ENCODE peak calls at places on chromosomes 3 and 15, in five cellular contexts. H, P, B, S and Q are unnamed samples.

GRCh38 chr3:53941945-53942344 is 50.3 kb upstream of the SELENOK start:
- DNase-seq in H (no peak), P (no peak), B (no peak), S (no peak), Q (no peak)

GRCh38 chr3:100966049-100966471 is 27.2 kb downstream of the ABI3BP start:
- DNase-seq in H (no peak), P (no peak), B (no peak), S (no peak), Q (no peak)

GRCh38 chr3:124260206-124260915 is 268.4 kb upstream of the ROPN1 start:
- DNase-seq in H (no peak), P (no peak), B (no peak), S (no peak), Q (no peak)

GRCh38 chr3:89000886-89001285 is 106.5 kb upstream of the EPHA3 start:
- DNase-seq in H (no peak), P (no peak), B (no peak), S (no peak), Q (no peak)

GRCh38 chr3:128908951-128909350 is 29.5 kb downstream of the ACAD9 start:
- DNase-seq in H (no peak), P (no peak), B (no peak), S (no peak), Q (no peak)

GRCh38 chr3:13539671-13540070 is 9.3 kb upstream of the FBLN2 start:
- DNase-seq in H (no peak), P (no peak), B (no peak), S (peak), Q (no peak)

GRCh38 chr15:69749797-69750196 is 297.2 kb downstream of the RPLP1 start:
- DNase-seq in H (peak), P (no peak), B (no peak), S (peak), Q (no peak)

GRCh38 chr3:56547486-56547885 is 9.5 kb upstream of the CCDC66 start:
- DNase-seq in H (peak), P (no peak), B (no peak), S (no peak), Q (no peak)

GRCh38 chr3:23810342-23811116 is 4.8 kb downstream of the UBE2E1 start:
- DNase-seq in H (no peak), P (peak), B (no peak), S (peak), Q (peak)
- TF ChIP-seq ATF3 in H (no peak), P (no peak), B (no peak), S (no peak), Q (no peak)

DNA sequence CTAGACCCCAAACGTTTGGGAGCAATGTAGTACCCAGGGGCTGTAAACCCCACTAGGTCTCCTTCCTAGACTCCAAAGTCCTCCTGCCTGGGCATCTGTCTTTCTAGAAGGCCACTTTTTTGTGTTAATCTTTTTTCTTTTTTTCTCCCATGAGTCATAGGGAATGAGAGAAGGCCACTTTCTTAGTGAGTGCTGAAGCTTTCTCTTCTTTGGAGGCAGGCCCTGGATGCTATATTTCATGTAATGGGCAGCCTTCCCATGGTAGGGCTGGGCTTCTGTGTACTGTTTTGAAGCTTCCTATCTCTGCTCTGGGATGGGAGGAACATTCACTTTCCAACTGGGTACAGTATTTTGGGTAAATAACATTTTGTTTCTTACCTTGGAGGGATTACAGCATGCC is 15.2 kb upstream of the RTP2 start:
- DNase-seq in H (no peak), P (no peak), B (no peak), S (no peak), Q (no peak)
- TF ChIP-seq ATF3 in H (no peak), P (no peak), B (no peak), S (no peak), Q (no peak)

DNA sequence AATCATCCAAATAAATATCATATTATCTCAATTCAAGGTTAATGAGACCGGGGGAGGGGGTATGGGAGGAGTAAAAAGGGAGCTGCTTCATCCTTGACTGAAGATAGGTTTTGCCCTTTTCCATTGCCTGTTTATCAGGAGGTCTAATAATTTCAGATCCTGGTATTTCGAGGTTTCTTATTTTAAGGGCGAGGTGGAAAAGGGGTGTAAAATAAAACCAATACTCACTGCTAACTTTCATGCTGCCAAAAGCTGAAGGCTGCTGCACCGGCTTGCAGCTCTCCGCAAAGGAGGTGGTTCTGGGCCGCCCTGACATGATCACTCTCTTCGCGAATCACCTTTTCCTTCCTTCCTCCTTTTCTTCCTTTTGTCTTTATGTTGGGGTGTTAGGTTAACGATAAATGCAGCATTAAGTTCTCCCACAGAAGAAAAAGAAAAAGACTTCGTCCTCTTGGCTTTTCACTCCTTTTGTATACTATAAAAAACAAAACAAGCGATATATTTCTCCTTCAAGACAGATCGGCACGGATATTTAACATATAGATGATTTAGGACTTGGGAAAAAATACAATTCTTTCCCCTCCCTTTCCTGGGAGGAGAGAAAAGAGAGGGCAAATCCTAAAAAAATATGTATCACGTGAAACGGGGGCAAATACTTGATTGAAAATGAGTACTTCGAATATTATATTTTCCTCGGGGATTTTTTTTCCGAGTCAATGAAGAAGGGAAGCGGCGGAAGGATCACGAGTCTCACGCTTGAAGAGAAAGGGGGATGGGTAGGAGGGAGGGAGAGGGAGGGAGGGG is 926 bp downstream of the GSK3B start:
- DNase-seq in H (peak), P (no peak), B (no peak), S (no peak), Q (no peak)
- TF ChIP-seq ATF3 in H (no peak), P (no peak), B (no peak), S (no peak), Q (no peak)

GRCh38 chr3:17424137-17424536 is 318.3 kb downstream of the TBC1D5 start:
- DNase-seq in H (no peak), P (no peak), B (no peak), S (no peak), Q (no peak)
- TF ChIP-seq ATF3 in H (no peak), P (no peak), B (no peak), S (no peak), Q (no peak)

GRCh38 chr15:80850941-80851451 is 71.8 kb downstream of the CEMIP start:
- DNase-seq in H (peak), P (peak), B (no peak), S (no peak), Q (no peak)
- TF ChIP-seq ATF3 in H (no peak), P (no peak), B (no peak), S (no peak), Q (no peak)

GRCh38 chr15:72307036-72307435 is 12.9 kb downstream of the CELF6 start:
- DNase-seq in H (no peak), P (no peak), B (no peak), S (no peak), Q (no peak)

GRCh38 chr15:72302955-72303354 is 17.0 kb downstream of the CELF6 start:
- DNase-seq in H (no peak), P (no peak), B (no peak), S (no peak), Q (no peak)

GRCh38 chr15:72304596-72304995 is 15.4 kb downstream of the CELF6 start:
- DNase-seq in H (no peak), P (no peak), B (no peak), S (no peak), Q (no peak)

DNA sequence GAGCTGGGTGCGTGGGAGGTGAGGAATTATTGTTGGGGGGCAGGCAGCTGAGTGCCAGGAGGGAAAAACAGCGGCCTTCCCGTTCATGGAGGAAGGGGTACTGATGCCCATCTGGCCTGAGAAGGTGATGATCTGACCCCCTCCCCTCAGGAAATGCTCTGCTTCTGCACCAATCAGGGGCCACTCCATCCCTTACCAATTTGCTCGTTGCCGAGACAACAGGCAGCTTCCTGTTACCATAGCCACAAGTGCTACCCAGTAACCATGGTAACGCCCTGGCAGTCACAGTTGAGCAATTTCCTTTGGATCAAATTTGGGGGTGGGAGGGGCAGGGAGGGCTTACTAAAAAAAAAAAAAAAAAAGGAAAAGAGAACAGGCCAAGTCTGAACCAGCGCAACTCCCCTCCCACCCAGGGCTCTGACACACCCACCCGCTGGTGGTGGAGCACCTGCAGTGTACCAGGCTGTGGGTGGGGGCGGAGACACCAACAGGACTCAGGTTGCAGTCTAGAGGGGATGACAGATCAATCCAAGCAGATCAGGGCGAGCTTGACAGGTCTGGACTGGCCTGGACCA is 13.7 kb downstream of the CELF6 start:
- DNase-seq in H (no peak), P (no peak), B (no peak), S (peak), Q (peak)
- TF ChIP-seq ATF3 in H (no peak), P (no peak), B (no peak), S (no peak), Q (no peak)

DNA sequence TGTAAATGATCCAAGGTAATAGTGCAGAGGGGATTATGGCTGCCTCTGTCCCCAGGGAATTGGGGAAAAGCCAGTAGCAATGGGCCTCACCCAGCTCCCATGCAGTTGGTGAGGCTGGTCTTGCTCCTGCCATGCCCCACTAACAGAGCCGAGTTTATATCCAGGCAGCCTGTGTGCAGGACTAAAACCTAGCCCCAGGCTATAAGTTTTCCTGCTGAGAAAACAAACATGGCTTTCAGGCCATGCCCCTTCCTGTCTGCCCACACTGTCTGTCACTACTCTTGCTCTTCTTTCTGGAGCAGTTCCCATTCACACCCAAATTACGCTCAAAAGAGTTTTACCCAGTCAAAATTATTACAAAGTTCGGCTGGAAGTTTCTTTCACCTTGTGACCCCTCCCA is 73.5 kb upstream of the SPATA16 start:
- DNase-seq in H (no peak), P (no peak), B (no peak), S (no peak), Q (no peak)
- TF ChIP-seq ATF3 in H (no peak), P (no peak), B (no peak), S (no peak), Q (no peak)

DNA sequence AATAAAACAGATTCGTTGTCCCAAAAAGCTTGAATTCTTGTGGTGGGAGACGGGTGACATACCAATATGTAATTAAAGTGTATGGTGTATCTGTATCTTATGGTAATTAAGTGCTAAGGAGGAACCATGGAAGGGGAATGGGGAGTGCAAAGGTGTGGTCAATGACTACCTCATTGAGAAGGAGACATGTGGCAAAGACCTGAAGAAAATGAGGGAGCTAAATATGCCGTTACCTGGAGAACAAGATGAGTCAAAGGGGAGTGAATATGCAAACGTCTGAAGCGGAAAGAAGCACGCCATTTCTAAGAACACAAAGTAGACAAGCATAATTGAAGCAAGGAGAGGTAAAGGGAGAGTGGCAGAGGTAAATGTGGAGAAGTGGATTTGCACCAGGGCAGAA is 115.7 kb downstream of the SI start:
- DNase-seq in H (no peak), P (no peak), B (no peak), S (no peak), Q (no peak)
- TF ChIP-seq ATF3 in H (no peak), P (no peak), B (no peak), S (no peak), Q (no peak)